ENCODE peak calls at places on chromosome 12, in four cellular contexts. R is SK-N-SH, U is K562, K is stomach. V is an unnamed sample. For H3K4me1, the result is how much of the 10 kb centered on the place peaks cover.

GRCh38 chr12:52333321-52333720 is 12.1 kb upstream of the KRT83 start:
- DNase-seq in R (no peak), U (no peak), K (no peak), V (no peak)

GRCh38 chr12:115941362-115941761 is 336.1 kb downstream of the MED13L start:
- DNase-seq in R (no peak), U (no peak), K (no peak), V (no peak)

GRCh38 chr12:99809921-99810320 is 162.4 kb downstream of the GARIN6 start:
- DNase-seq in R (no peak), U (no peak), K (no peak), V (no peak)

GRCh38 chr12:10366875-10367274 is 23.0 kb downstream of the KLRK1 start:
- DNase-seq in R (no peak), U (no peak), K (no peak), V (no peak)

GRCh38 chr12:57893460-57894353 is 47.2 kb upstream of the CTDSP2 start:
- DNase-seq in R (peak), U (peak), K (peak), V (peak)

GRCh38 chr12:49823350-49823749 is 4.9 kb downstream of the NCKAP5L start:
- DNase-seq in R (no peak), U (no peak), K (no peak), V (no peak)

GRCh38 chr12:78271546-78271945 is 440.9 kb downstream of the NAV3 start:
- DNase-seq in R (no peak), U (no peak), K (no peak), V (no peak)

GRCh38 chr12:71645268-71645667 is 18.4 kb downstream of the ZFC3H1 start:
- DNase-seq in R (no peak), U (no peak), K (no peak), V (no peak)

GRCh38 chr12:12398026-12398859 is 41.4 kb downstream of the BORCS5 start:
- DNase-seq in R (no peak), U (peak), K (no peak), V (peak)

GRCh38 chr12:75553398-75553797 is 42.0 kb upstream of the KRR1 start:
- DNase-seq in R (no peak), U (no peak), K (no peak), V (no peak)

GRCh38 chr12:89863332-89863938 is 154.8 kb upstream of the ATP2B1 start:
- DNase-seq in R (no peak), U (no peak), K (no peak), V (no peak)

GRCh38 chr12:127108360-127109215 is 1158.4 kb upstream of the TMEM132C start:
- DNase-seq in R (peak), U (peak), K (peak), V (peak)

GRCh38 chr12:85225501-85225900 is 54.5 kb upstream of the ALX1 start:
- DNase-seq in R (no peak), U (no peak), K (no peak), V (no peak)

GRCh38 chr12:69919565-69919964 is 94.5 kb downstream of the MYRFL start:
- DNase-seq in R (no peak), U (no peak), K (no peak), V (no peak)

GRCh38 chr12:39574378-39574777 is 45.2 kb downstream of the ABCD2 start:
- DNase-seq in R (no peak), U (no peak), K (no peak), V (no peak)

GRCh38 chr12:71426648-71427047 is 12.9 kb upstream of the LGR5 start:
- DNase-seq in R (no peak), U (no peak), K (no peak), V (no peak)

GRCh38 chr12:92075425-92075891 is 70.2 kb downstream of the BTG1 start:
- DNase-seq in R (no peak), U (no peak), K (no peak), V (no peak)

GRCh38 chr12:116533343-116534248 is 25.6 kb upstream of the MAP1LC3B2 start:
- DNase-seq in R (peak), U (peak), K (peak), V (peak)

GRCh38 chr12:100799770-100800169 is 5.2 kb downstream of the ANO4 start:
- DNase-seq in R (no peak), U (no peak), K (no peak), V (no peak)

GRCh38 chr12:130832561-130833209 is 6.4 kb downstream of the STX2 start:
- DNase-seq in R (no peak), U (peak), K (no peak), V (peak)

GRCh38 chr12:121494093-121494787 is 86.6 kb downstream of the KDM2B start:
- DNase-seq in R (peak), U (peak), K (peak), V (peak)

GRCh38 chr12:93759512-93760081 is 82.4 kb downstream of the CRADD start:
- DNase-seq in R (no peak), U (no peak), K (no peak), V (no peak)

GRCh38 chr12:76337583-76337982 is 10.6 kb downstream of the BBS10 start:
- DNase-seq in R (no peak), U (no peak), K (no peak), V (no peak)

GRCh38 chr12:43550831-43551270 is 1.2 kb downstream of the ADAMTS20 start:
- DNase-seq in R (peak), U (no peak), K (no peak), V (no peak)

GRCh38 chr12:113325938-113326337 is 9.0 kb downstream of the SLC8B1 start:
- DNase-seq in R (no peak), U (no peak), K (no peak), V (peak)

GRCh38 chr12:67271976-67272375 is 2.8 kb downstream of the CAND1 start:
- DNase-seq in R (no peak), U (no peak), K (no peak), V (no peak)

GRCh38 chr12:119994892-119995658 is 6.0 kb downstream of the BICDL1 start:
- DNase-seq in R (no peak), U (no peak), K (no peak), V (no peak)
- H3K4me1 ChIP-seq in R (under half), U (under half), K (under half), V (under half)

GRCh38 chr12:123523518-123523917 is 10.0 kb downstream of the RILPL1 start:
- DNase-seq in R (no peak), U (no peak), K (no peak), V (no peak)

GRCh38 chr12:123522164-123522563 is 11.4 kb downstream of the RILPL1 start:
- DNase-seq in R (no peak), U (no peak), K (no peak), V (no peak)

GRCh38 chr12:123520567-123521474 is 12.7 kb downstream of the RILPL1 start:
- DNase-seq in R (no peak), U (no peak), K (no peak), V (no peak)

GRCh38 chr12:123516221-123516780 is 17.2 kb downstream of the RILPL1 start:
- DNase-seq in R (no peak), U (no peak), K (no peak), V (no peak)

DNA sequence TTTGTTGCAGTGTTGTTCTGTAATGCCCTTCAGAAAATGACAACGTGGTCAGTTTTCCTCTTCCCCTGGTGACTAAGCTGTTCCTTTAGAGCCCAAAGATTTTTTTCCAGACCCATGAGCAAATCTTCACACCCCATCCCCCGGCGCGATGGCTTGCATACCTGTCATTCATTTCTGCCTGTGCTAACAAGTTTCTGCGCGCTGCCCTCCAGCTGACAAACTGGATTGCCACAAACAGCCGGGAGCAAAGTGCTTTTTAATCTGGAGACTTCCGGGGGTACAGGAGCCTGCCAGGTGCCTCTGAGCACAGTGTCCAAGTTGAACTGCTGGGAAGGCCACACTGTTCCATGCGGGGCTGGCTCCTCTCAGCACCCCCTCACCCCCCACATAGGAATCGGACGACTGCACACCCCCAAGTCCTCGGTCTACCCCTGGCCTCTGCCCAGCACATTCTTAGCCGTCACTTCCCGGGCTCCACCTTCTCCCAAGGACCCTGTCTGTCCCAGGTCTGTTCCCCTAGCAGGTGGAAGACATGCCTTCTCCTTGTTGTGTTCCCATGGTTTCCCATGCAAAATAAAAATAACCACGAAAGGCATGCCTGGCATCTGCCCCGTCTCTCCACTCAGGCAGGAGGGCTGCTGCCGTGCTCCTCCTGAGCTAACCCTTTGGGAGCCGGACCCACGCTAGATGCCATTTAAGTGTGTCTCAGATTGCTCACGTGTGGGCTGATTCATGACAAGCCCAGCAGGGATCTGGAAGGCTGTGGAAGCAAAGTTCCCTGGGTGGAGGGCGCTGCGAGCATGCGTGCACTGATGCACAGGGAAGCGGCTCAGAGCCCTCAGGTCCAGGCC is 14.1 kb downstream of the RILPL1 start:
- DNase-seq in R (no peak), U (no peak), K (no peak), V (no peak)
- TF ChIP-seq EP300 in R (no peak), U (no peak), K (no peak), V (no peak)

GRCh38 chr12:106773286-106773685 is 1.2 kb upstream of the RIC8B start:
- DNase-seq in R (peak), U (no peak), K (no peak), V (peak)
- H3K4me3 ChIP-seq in R (peak), U (peak), K (peak), V (peak)

GRCh38 chr12:65949009-65949623 is 124.8 kb downstream of the HMGA2 start:
- DNase-seq in R (no peak), U (no peak), K (no peak), V (no peak)

GRCh38 chr12:65948320-65949008 is 124.2 kb downstream of the HMGA2 start:
- DNase-seq in R (no peak), U (no peak), K (peak), V (peak)

GRCh38 chr12:65952737-65953209 is 128.5 kb downstream of the HMGA2 start:
- DNase-seq in R (no peak), U (no peak), K (no peak), V (no peak)

GRCh38 chr12:65951697-65952096 is 127.4 kb downstream of the HMGA2 start:
- DNase-seq in R (no peak), U (no peak), K (no peak), V (no peak)

DNA sequence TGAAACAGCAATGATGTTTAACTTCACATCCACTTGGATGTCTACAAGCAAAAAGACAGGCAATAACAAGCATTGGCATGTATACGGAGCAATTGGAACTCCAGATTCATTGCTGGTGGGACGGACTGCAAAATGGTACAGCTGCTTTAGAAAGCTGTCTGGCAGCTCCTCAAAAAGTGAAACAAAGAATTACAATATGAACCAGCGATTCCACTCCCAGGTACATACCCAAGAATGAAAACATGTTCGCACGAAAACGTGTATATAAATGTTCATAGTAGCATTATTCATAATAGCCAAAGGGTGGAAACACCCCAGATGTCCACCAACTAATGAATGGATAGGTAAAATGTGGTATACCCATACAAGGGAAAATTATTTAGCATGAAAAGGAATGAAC is 125.7 kb downstream of the HMGA2 start:
- DNase-seq in R (no peak), U (no peak), K (no peak), V (no peak)
- H3K4me1 ChIP-seq in R (half or more), U (under half), K (under half), V (under half)

DNA sequence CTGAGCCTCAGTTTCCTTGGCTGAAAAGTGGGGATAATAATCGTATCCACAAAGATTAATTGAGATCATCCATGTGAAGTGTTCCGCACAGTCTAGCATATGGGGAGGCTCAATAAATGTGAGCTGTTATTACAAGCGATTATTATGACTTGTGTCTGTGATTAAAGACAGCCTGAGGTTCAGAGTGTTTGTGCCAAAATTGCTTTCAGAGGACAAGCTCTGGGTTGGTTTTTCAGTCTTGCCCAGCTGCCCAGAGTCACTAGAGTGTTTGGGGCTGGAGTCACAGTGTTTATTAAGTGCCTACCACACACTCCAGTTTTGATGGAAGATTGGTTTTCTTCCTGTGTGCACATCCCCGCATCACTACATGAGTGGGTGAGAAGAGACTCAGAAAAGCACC is 53.6 kb downstream of the NTF3 start:
- DNase-seq in R (no peak), U (no peak), K (no peak), V (no peak)
- TF ChIP-seq EP300 in R (no peak), U (no peak), K (no peak), V (no peak)

DNA sequence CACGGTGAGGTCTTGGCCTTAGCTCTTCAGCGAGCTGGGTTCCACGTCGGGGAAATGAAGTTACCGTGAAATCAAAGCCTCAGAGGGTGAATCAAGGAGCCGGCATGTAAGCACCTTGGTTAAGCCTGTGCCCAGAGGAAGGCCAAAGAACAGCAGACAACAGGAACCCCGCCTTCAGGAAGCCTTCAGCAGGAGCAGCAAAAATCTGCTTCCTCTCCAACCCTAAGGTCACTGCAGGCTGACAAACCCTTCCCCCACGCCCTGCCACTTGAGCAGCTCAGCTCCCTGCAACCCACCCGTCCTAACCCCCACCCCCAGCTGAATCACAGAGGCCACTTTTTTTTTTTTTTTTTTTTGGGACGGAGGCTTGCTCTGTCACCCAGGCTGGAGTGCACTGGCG is 72.9 kb upstream of the LTA4H start:
- DNase-seq in R (no peak), U (no peak), K (no peak), V (peak)
- H3K4me3 ChIP-seq in R (no peak), U (no peak), K (no peak), V (no peak)

GRCh38 chr12:104707179-104707578 is 250.4 kb downstream of the CHST11 start:
- DNase-seq in R (no peak), U (no peak), K (no peak), V (no peak)
- H3K4me1 ChIP-seq in R (under half), U (under half), K (under half), V (under half)

GRCh38 chr12:124518051-124518932 is 49.1 kb downstream of the NCOR2 start:
- DNase-seq in R (peak), U (no peak), K (peak), V (peak)
- TF ChIP-seq EP300 in R (peak), U (no peak), K (no peak), V (no peak)

V was measured in ovary.